ENCODE peak calls at places on chromosomes 7 and 10, in seven cellular contexts. M, D, O, H, X, G and C are unnamed samples. For H3K27me3 and H3K4me1, the result is how much of the 10 kb centered on the place peaks cover.

GRCh38 chr7:124723012-124723411 is 42.6 kb downstream of the GPR37 start:
- DNase-seq in M (no peak), D (no peak), O (peak), H (no peak), X (peak), G (no peak), C (no peak)

GRCh38 chr7:32150039-32150438 is 79.8 kb upstream of the PDE1C start:
- DNase-seq in M (no peak), D (no peak), O (no peak), H (no peak), X (no peak), G (no peak), C (no peak)

GRCh38 chr7:132577206-132578049 is 1.2 kb upstream of the PLXNA4 start:
- DNase-seq in M (peak), D (no peak), O (peak), H (no peak), X (peak), G (no peak), C (peak)

GRCh38 chr7:2030475-2031456 is 202.0 kb downstream of the MAD1L1 start:
- DNase-seq in M (peak), D (no peak), O (no peak), H (no peak), X (no peak), G (peak), C (no peak)

GRCh38 chr7:101018271-101019167 is 1.4 kb upstream of the MUC17 start:
- DNase-seq in M (peak), D (no peak), O (peak), H (no peak), X (no peak), G (no peak), C (no peak)

GRCh38 chr10:44966129-44966815 is 6.7 kb downstream of the RASSF4 start:
- DNase-seq in M (no peak), D (no peak), O (no peak), H (no peak), X (no peak), G (peak), C (no peak)

GRCh38 chr10:85612378-85612775 is 754.2 kb downstream of the GRID1 start:
- DNase-seq in M (no peak), D (no peak), O (no peak), H (peak), X (no peak), G (no peak), C (no peak)

GRCh38 chr10:1377756-1378397 is 321.7 kb downstream of the WDR37 start:
- DNase-seq in M (no peak), D (no peak), O (no peak), H (no peak), X (no peak), G (no peak), C (no peak)

GRCh38 chr7:17408245-17408903 is 109.9 kb downstream of the AHR start:
- DNase-seq in M (peak), D (no peak), O (no peak), H (no peak), X (peak), G (no peak), C (peak)

GRCh38 chr7:101077303-101078086 is 7.8 kb upstream of the TRIM56 start:
- DNase-seq in M (peak), D (peak), O (peak), H (peak), X (peak), G (peak), C (peak)

GRCh38 chr10:93064874-93065660 is 4.5 kb downstream of the CYP26C1 start:
- DNase-seq in M (no peak), D (no peak), O (no peak), H (no peak), X (no peak), G (no peak), C (no peak)

GRCh38 chr10:89175821-89176220 is 31.3 kb downstream of the CH25H start:
- DNase-seq in M (no peak), D (no peak), O (peak), H (no peak), X (no peak), G (no peak), C (no peak)

GRCh38 chr7:1401011-1401410 is 58.3 kb downstream of the MICALL2 start:
- DNase-seq in M (no peak), D (no peak), O (peak), H (no peak), X (peak), G (no peak), C (peak)

GRCh38 chr7:47556511-47557180 is 25.3 kb downstream of the TNS3 start:
- DNase-seq in M (peak), D (no peak), O (no peak), H (no peak), X (peak), G (peak), C (no peak)

GRCh38 chr10:35379226-35380137 is 43.2 kb downstream of the CCNY start:
- DNase-seq in M (peak), D (no peak), O (peak), H (no peak), X (peak), G (peak), C (peak)

GRCh38 chr7:151301471-151302462 is 39.8 kb upstream of the NUB1 start:
- DNase-seq in M (no peak), D (no peak), O (no peak), H (no peak), X (no peak), G (no peak), C (no peak)
- H3K27me3 ChIP-seq in M (under half), D (under half), O (under half), H (under half), X (under half), G (under half), C (under half)

DNA sequence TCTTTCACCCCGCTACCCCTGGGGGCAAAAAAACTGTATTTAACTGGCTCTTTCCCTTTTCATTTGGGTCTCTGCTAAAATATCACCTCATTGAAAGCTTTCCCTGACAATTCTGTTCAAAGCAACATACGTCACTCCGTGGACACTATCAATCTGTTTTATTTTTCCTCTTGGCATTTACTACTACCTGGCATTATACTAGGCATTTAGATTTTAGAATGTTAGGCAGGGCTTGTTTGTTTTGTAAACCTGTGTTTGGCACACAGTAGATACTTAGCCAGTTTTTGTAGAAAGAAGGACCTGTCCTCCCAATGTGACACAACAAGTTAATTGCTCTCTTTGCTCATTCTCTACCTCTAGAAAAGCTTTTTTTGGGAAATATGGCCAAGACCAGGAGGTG is 26.5 kb upstream of the PDK4 start:
- DNase-seq in M (no peak), D (no peak), O (no peak), H (no peak), X (no peak), G (no peak), C (no peak)
- H3K4me1 ChIP-seq in M (under half), D (under half), O (under half), H (under half), X (under half), G (under half), C (under half)

GRCh38 chr10:33193057-33193866 is 141.2 kb downstream of the NRP1 start:
- DNase-seq in M (peak), D (peak), O (peak), H (peak), X (peak), G (peak), C (peak)
- H3K27ac ChIP-seq in M (peak), D (no peak), O (no peak), H (no peak), X (peak), G (peak), C (peak)

GRCh38 chr10:26217396-26218105 is 977 bp downstream of the GAD2 start:
- DNase-seq in M (no peak), D (no peak), O (peak), H (no peak), X (no peak), G (no peak), C (peak)
- H3K27me3 ChIP-seq in M (under half), D (under half), O (half or more), H (under half), X (under half), G (half or more), C (under half)